ENCODE peak calls at places on chromosomes 11 and 22, in ten cellular contexts. One of them, this sample, is unnamed.

GRCh38 chr11:6234314-6235031 is at the start of gene FHIP1B:
- DNase-seq in aorta: peak; percentile 100
- DNase-seq in A549: peak; percentile 99
- DNase-seq in stimulated activated CD4-positive, alpha-beta T cell treated with anti-CD3 and anti-CD28 coated beads, Interleukin-2, amount 100 ng/mL, for 4 hours: peak; percentile 99
- DNase-seq in colonic mucosa: peak; percentile 100
- DNase-seq in fibroblast of gingiva: peak; percentile 100
- DNase-seq in T47D: peak; percentile 99
- DNase-seq in upper lobe of right lung: peak; percentile 100
- DNase-seq in stimulated activated CD8-positive, alpha-beta memory T cell treated with anti-CD3 and anti-CD28 coated beads, Interleukin-4, amount 100 ng/mL, for 4 hours: peak; percentile 97
- DNase-seq in CD8-positive, alpha-beta T cell: peak; percentile 99
- DNase-seq in this sample: peak; percentile 100

GRCh38 chr22:31586137-31586920 is 75.7 kb downstream of the PISD start:
- DNase-seq in stimulated activated CD8-positive, alpha-beta memory T cell treated with anti-CD3 and anti-CD28 coated beads, Interleukin-4, amount 100 ng/mL, for 4 hours: no peak
- DNase-seq in colonic mucosa: no peak
- DNase-seq in fibroblast of gingiva: peak; percentile 97
- DNase-seq in upper lobe of right lung: no peak
- DNase-seq in A549: no peak
- DNase-seq in aorta: no peak
- DNase-seq in T47D: peak; percentile 95
- DNase-seq in stimulated activated CD4-positive, alpha-beta T cell treated with anti-CD3 and anti-CD28 coated beads, Interleukin-2, amount 100 ng/mL, for 4 hours: no peak
- DNase-seq in CD8-positive, alpha-beta T cell: no peak
- DNase-seq in this sample: peak; percentile 79

GRCh38 chr11:4539603-4540219 is 5.3 kb upstream of the OR52M1 start:
- DNase-seq in stimulated activated CD8-positive, alpha-beta memory T cell treated with anti-CD3 and anti-CD28 coated beads, Interleukin-4, amount 100 ng/mL, for 4 hours: peak; percentile 20
- DNase-seq in fibroblast of gingiva: peak; percentile 8
- DNase-seq in A549: peak; percentile 30
- DNase-seq in T47D: peak; percentile 47
- DNase-seq in CD8-positive, alpha-beta T cell: peak; percentile 50
- DNase-seq in aorta: peak; percentile 63
- DNase-seq in colonic mucosa: peak; percentile 57
- DNase-seq in stimulated activated CD4-positive, alpha-beta T cell treated with anti-CD3 and anti-CD28 coated beads, Interleukin-2, amount 100 ng/mL, for 4 hours: peak; percentile 24
- DNase-seq in upper lobe of right lung: peak; percentile 70
- DNase-seq in this sample: peak; percentile 67

GRCh38 chr11:71343828-71344400 is 91.5 kb upstream of the SHANK2 start:
- DNase-seq in A549: no peak
- DNase-seq in upper lobe of right lung: no peak
- DNase-seq in CD8-positive, alpha-beta T cell: no peak
- DNase-seq in fibroblast of gingiva: no peak
- DNase-seq in colonic mucosa: no peak
- DNase-seq in stimulated activated CD4-positive, alpha-beta T cell treated with anti-CD3 and anti-CD28 coated beads, Interleukin-2, amount 100 ng/mL, for 4 hours: no peak
- DNase-seq in aorta: no peak
- DNase-seq in stimulated activated CD8-positive, alpha-beta memory T cell treated with anti-CD3 and anti-CD28 coated beads, Interleukin-4, amount 100 ng/mL, for 4 hours: no peak
- DNase-seq in T47D: no peak
- DNase-seq in this sample: no peak

GRCh38 chr22:41589260-41589600 is 410 bp downstream of the PMM1 start:
- DNase-seq in CD8-positive, alpha-beta T cell: no peak
- DNase-seq in upper lobe of right lung: no peak
- DNase-seq in colonic mucosa: peak; percentile 45
- DNase-seq in T47D: no peak
- DNase-seq in fibroblast of gingiva: peak; percentile 21
- DNase-seq in aorta: peak; percentile 66
- DNase-seq in stimulated activated CD4-positive, alpha-beta T cell treated with anti-CD3 and anti-CD28 coated beads, Interleukin-2, amount 100 ng/mL, for 4 hours: no peak
- DNase-seq in A549: no peak
- DNase-seq in stimulated activated CD8-positive, alpha-beta memory T cell treated with anti-CD3 and anti-CD28 coated beads, Interleukin-4, amount 100 ng/mL, for 4 hours: no peak
- DNase-seq in this sample: peak; percentile 61

GRCh38 chr22:23622634-23623033 is 9.5 kb downstream of the DRICH1 start:
- DNase-seq in CD8-positive, alpha-beta T cell: no peak
- DNase-seq in A549: no peak
- DNase-seq in T47D: no peak
- DNase-seq in colonic mucosa: no peak
- DNase-seq in aorta: no peak
- DNase-seq in stimulated activated CD4-positive, alpha-beta T cell treated with anti-CD3 and anti-CD28 coated beads, Interleukin-2, amount 100 ng/mL, for 4 hours: no peak
- DNase-seq in stimulated activated CD8-positive, alpha-beta memory T cell treated with anti-CD3 and anti-CD28 coated beads, Interleukin-4, amount 100 ng/mL, for 4 hours: no peak
- DNase-seq in upper lobe of right lung: no peak
- DNase-seq in fibroblast of gingiva: no peak
- DNase-seq in this sample: peak; percentile 32

GRCh38 chr11:39341461-39341860 is 2118.0 kb downstream of the LRRC4C start:
- DNase-seq in stimulated activated CD4-positive, alpha-beta T cell treated with anti-CD3 and anti-CD28 coated beads, Interleukin-2, amount 100 ng/mL, for 4 hours: no peak
- DNase-seq in aorta: no peak
- DNase-seq in upper lobe of right lung: no peak
- DNase-seq in fibroblast of gingiva: no peak
- DNase-seq in stimulated activated CD8-positive, alpha-beta memory T cell treated with anti-CD3 and anti-CD28 coated beads, Interleukin-4, amount 100 ng/mL, for 4 hours: no peak
- DNase-seq in T47D: no peak
- DNase-seq in colonic mucosa: no peak
- DNase-seq in CD8-positive, alpha-beta T cell: no peak
- DNase-seq in A549: no peak
- DNase-seq in this sample: no peak

GRCh38 chr22:42805016-42805997 is 51.8 kb downstream of the ARFGAP3 start:
- DNase-seq in aorta: no peak
- DNase-seq in fibroblast of gingiva: no peak
- DNase-seq in A549: peak; percentile 28
- DNase-seq in stimulated activated CD4-positive, alpha-beta T cell treated with anti-CD3 and anti-CD28 coated beads, Interleukin-2, amount 100 ng/mL, for 4 hours: no peak
- DNase-seq in T47D: peak; percentile 75
- DNase-seq in stimulated activated CD8-positive, alpha-beta memory T cell treated with anti-CD3 and anti-CD28 coated beads, Interleukin-4, amount 100 ng/mL, for 4 hours: no peak
- DNase-seq in CD8-positive, alpha-beta T cell: no peak
- DNase-seq in colonic mucosa: peak; percentile 16
- DNase-seq in upper lobe of right lung: peak; percentile 82
- DNase-seq in this sample: no peak

GRCh38 chr22:29873943-29874342 is 9.0 kb upstream of the MTMR3 start:
- DNase-seq in aorta: no peak
- DNase-seq in colonic mucosa: no peak
- DNase-seq in fibroblast of gingiva: no peak
- DNase-seq in CD8-positive, alpha-beta T cell: no peak
- DNase-seq in A549: no peak
- DNase-seq in T47D: no peak
- DNase-seq in stimulated activated CD8-positive, alpha-beta memory T cell treated with anti-CD3 and anti-CD28 coated beads, Interleukin-4, amount 100 ng/mL, for 4 hours: no peak
- DNase-seq in stimulated activated CD4-positive, alpha-beta T cell treated with anti-CD3 and anti-CD28 coated beads, Interleukin-2, amount 100 ng/mL, for 4 hours: no peak
- DNase-seq in upper lobe of right lung: no peak
- DNase-seq in this sample: no peak

GRCh38 chr11:131643171-131643570 is 272.8 kb downstream of the NTM start:
- DNase-seq in T47D: no peak
- DNase-seq in A549: no peak
- DNase-seq in stimulated activated CD4-positive, alpha-beta T cell treated with anti-CD3 and anti-CD28 coated beads, Interleukin-2, amount 100 ng/mL, for 4 hours: no peak
- DNase-seq in stimulated activated CD8-positive, alpha-beta memory T cell treated with anti-CD3 and anti-CD28 coated beads, Interleukin-4, amount 100 ng/mL, for 4 hours: no peak
- DNase-seq in upper lobe of right lung: no peak
- DNase-seq in aorta: no peak
- DNase-seq in colonic mucosa: no peak
- DNase-seq in CD8-positive, alpha-beta T cell: no peak
- DNase-seq in fibroblast of gingiva: no peak
- DNase-seq in this sample: no peak

GRCh38 chr22:44728761-44729261 is 23.6 kb upstream of the ARHGAP8 start:
- DNase-seq in CD8-positive, alpha-beta T cell: no peak
- DNase-seq in A549: no peak
- DNase-seq in upper lobe of right lung: no peak
- DNase-seq in stimulated activated CD8-positive, alpha-beta memory T cell treated with anti-CD3 and anti-CD28 coated beads, Interleukin-4, amount 100 ng/mL, for 4 hours: no peak
- DNase-seq in colonic mucosa: no peak
- DNase-seq in stimulated activated CD4-positive, alpha-beta T cell treated with anti-CD3 and anti-CD28 coated beads, Interleukin-2, amount 100 ng/mL, for 4 hours: no peak
- DNase-seq in aorta: no peak
- DNase-seq in T47D: no peak
- DNase-seq in fibroblast of gingiva: no peak
- DNase-seq in this sample: no peak

GRCh38 chr11:73386026-73386425 is 9.8 kb downstream of the RELT start:
- DNase-seq in stimulated activated CD8-positive, alpha-beta memory T cell treated with anti-CD3 and anti-CD28 coated beads, Interleukin-4, amount 100 ng/mL, for 4 hours: no peak
- DNase-seq in upper lobe of right lung: peak; percentile 77
- DNase-seq in stimulated activated CD4-positive, alpha-beta T cell treated with anti-CD3 and anti-CD28 coated beads, Interleukin-2, amount 100 ng/mL, for 4 hours: no peak
- DNase-seq in aorta: peak; percentile 81
- DNase-seq in T47D: no peak
- DNase-seq in CD8-positive, alpha-beta T cell: no peak
- DNase-seq in A549: no peak
- DNase-seq in colonic mucosa: no peak
- DNase-seq in fibroblast of gingiva: no peak
- DNase-seq in this sample: no peak